ENCODE peak calls at places on chromosomes 4 and X, in four cellular contexts. P is astrocyte, Z is HCT116, U is Karpas-422. L is an unnamed sample.

GRCh38 chrX:107716045-107716684 is 59.4 kb downstream of the TSC22D3 start:
- DNase-seq in U (no peak), P (peak), Z (no peak), L (no peak)

GRCh38 chr4:55625835-55626234 is 10.3 kb downstream of the NMU start:
- DNase-seq in P (no peak), U (no peak), Z (no peak), L (no peak)

GRCh38 chrX:39613997-39614679 is 483.6 kb downstream of the BCOR start:
- DNase-seq in Z (no peak), U (no peak), P (no peak), L (no peak)

GRCh38 chrX:108091878-108092291 is 307 bp downstream of the ATG4A start:
- DNase-seq in P (no peak), Z (peak), U (peak), L (no peak)

GRCh38 chr4:16075061-16075460 is 8.8 kb downstream of the PROM1 start:
- DNase-seq in Z (no peak), U (no peak), P (peak), L (no peak)

GRCh38 chr4:336099-336892 is 1.3 kb upstream of the ZNF141 start:
- DNase-seq in Z (no peak), U (no peak), P (no peak), L (no peak)

GRCh38 chr4:41124916-41125548 is 89.3 kb downstream of the APBB2 start:
- DNase-seq in P (peak), U (no peak), Z (peak), L (no peak)

GRCh38 chr4:66294626-66295025 is 624.3 kb upstream of the EPHA5 start:
- DNase-seq in U (no peak), Z (no peak), P (peak), L (no peak)

GRCh38 chrX:103791826-103792458 is 15.3 kb downstream of the PLP1 start:
- DNase-seq in P (peak), U (no peak), Z (no peak), L (no peak)

GRCh38 chr4:187236491-187236890 is 512.8 kb upstream of the FAT1 start:
- DNase-seq in P (peak), Z (no peak), U (no peak), L (no peak)

DNA sequence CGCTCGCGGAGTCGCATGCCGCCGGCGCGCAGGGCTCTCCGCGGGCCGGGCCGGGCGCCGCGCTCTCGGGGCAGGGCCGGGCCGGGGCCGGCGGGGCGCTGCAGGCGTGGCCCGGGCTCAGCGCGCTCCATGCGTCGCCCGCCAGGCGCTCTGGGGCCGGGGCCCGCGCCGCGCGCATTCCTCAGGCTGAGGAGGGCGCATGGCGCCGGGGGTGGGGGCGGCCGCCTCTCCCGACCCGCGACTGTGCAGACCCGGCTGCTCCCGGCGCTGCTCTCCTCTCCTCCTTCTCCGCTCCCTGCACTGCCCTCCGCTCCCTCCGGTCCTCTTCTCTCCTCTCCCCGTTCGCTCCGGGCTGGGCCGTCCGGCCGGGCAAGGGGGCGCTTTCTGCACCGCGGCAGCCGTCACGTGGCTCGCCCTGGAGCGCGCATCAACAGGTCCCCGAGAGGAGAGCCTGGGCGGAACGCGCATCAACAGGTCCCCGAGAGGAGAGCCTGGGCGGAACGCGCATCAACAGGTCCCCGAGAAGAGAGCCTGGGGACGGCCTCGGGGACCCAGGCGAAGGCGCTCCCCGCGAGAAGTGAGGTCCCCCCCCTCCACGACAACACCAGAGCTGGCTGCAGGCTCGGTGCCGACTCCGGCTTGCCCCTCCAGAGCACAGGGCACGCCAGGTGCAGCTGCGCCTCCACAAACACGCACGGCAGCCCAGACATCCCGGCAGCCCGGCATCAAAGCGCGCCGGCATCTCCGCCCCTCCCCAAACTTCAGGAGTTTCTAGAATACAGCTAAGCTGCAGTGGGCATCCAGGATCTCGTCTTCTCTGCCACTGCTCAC is 12.9 kb downstream of the PPP2R3B start:
- DNase-seq in P (peak), Z (no peak), U (no peak), L (no peak)
- H2AFZ ChIP-seq in P (peak), Z (no peak), U (no peak), L (peak)

DNA sequence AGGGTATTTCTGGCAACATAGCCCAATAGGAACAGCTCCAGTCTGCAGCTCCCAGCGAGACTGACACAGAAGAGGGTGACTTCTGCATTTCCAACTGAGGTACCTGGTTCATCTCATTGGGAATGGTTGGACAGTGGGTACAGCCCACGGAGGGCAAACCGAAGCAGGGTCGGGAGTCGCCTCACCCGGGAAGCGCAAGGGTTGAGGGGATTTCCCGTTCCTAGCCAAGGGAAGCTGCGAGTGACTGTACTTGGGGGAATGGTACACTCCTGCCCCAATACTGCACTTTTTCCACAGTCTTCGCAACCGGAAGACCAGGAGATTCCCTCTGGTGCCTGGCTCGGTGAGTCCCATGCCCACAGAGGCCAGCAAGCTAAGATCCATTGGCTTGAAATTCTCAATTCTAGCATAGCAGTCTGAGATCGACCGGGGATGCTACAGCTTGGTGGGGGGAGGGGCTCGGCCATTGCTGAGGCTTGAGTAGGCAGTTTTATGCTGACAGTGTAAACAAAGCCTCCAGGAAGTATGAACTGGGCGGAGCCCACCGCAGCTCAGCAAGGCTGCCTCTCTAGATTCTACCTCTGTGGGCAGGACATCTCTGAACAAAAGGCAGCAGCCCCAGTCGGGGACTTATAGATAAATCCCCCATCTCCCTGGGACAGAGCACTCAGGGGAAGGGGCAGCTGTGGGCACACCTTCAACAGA is 14.0 kb upstream of the ADAD1 start:
- DNase-seq in P (no peak), U (no peak), Z (no peak), L (no peak)
- H2AFZ ChIP-seq in P (no peak), U (no peak), Z (no peak), L (no peak)

GRCh38 chrX:14963447-14964236 is 90.4 kb downstream of the MOSPD2 start:
- DNase-seq in Z (peak), U (no peak), P (peak), L (peak)
- H2AFZ ChIP-seq in Z (peak), U (peak), P (peak), L (peak)

GRCh38 chr4:185885075-185885474 is 73.1 kb upstream of the SORBS2 start:
- DNase-seq in P (no peak), Z (no peak), U (no peak), L (no peak)
- H2AFZ ChIP-seq in P (no peak), Z (no peak), U (no peak), L (no peak)

DNA sequence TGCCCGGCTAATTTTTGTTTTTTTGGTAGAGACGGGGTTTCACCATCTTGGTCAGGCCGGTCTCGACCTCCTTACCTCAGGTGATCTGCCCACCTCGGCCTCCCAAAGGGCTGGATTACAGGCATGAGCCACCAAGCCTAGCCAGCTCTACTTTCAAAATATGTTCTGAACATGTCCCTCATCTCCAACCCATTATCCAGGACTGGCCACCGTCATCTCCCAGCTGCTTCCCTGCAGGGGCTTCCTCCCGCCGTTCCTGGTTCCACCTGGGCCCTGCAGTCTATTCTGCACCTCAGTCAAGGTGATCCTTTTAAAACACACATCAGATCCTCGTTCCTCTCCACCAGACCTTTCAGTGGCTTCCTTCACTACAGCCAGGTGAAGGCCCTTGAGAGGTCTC is 80.9 kb upstream of the NKX1-1 start:
- DNase-seq in Z (no peak), U (no peak), P (no peak), L (no peak)
- H2AFZ ChIP-seq in Z (no peak), U (no peak), P (no peak), L (no peak)